ENCODE peak calls at places on chromosome 20, in eight cellular contexts. H is activated CD4-positive, alpha-beta T cell treated with anti-CD3 and anti-CD28 coated beads for 4 hours; M is body of pancreas; I is right atrium auricular region; X is stimulated activated effector memory CD8-positive, alpha-beta T cell treated with anti-CD3 and anti-CD28 coated beads, Interleukin-12 subunit alpha, Interleukin-12 subunit beta, amount 100 ng/mL, for 72 hours; P is COR-L47; B is foreskin fibroblast; G is AG08395. V is an unnamed sample.

GRCh38 chr20:58002901-58003300 is 225.6 kb downstream of the ANKRD60 start:
- DNase-seq in B (no peak), H (no peak), X (no peak), I (no peak), M (no peak), G (no peak), P (no peak), V (no peak)

GRCh38 chr20:44727039-44727438 is 11.9 kb downstream of the CCN5 start:
- DNase-seq in H (no peak), P (no peak), M (no peak), B (no peak), I (no peak), G (no peak), X (no peak), V (no peak)

GRCh38 chr20:21571841-21572690 is 58.2 kb upstream of the NKX2-2 start:
- DNase-seq in G (peak; percentile 14), B (peak; percentile 10), I (no peak), M (peak; percentile 16), H (peak; percentile 14), X (no peak), P (peak; percentile 8), V (no peak)

GRCh38 chr20:24935140-24935539 is 13.9 kb upstream of the CST7 start:
- DNase-seq in B (no peak), M (no peak), X (peak; percentile 22), H (no peak), I (no peak), G (no peak), P (no peak), V (no peak)

GRCh38 chr20:59938696-59939051 is 1.4 kb downstream of the PPP1R3D start:
- DNase-seq in H (no peak), G (no peak), X (no peak), B (peak; percentile 51), P (no peak), I (no peak), M (no peak), V (no peak)

GRCh38 chr20:44457016-44457415 is 18.7 kb upstream of the TTPAL start:
- DNase-seq in P (no peak), M (no peak), H (no peak), G (no peak), X (no peak), B (peak; percentile 17), I (no peak), V (peak; percentile 15)

GRCh38 chr20:50534567-50534966 is 24.4 kb downstream of the PTPN1 start:
- DNase-seq in I (no peak), B (peak; percentile 46), X (no peak), G (peak; percentile 24), H (no peak), M (no peak), P (no peak), V (no peak)

GRCh38 chr20:57480444-57481152 is 44.3 kb downstream of the CTCFL start:
- DNase-seq in M (no peak), G (no peak), I (no peak), H (peak; percentile 38), P (no peak), X (no peak), B (no peak), V (no peak)

GRCh38 chr20:50333856-50334255 is 143.2 kb downstream of the CEBPB start:
- DNase-seq in B (peak; percentile 47), I (no peak), H (no peak), G (peak; percentile 73), X (no peak), M (no peak), P (no peak), V (no peak)

GRCh38 chr20:57545927-57546662 is 14.8 kb upstream of the PCK1 start:
- DNase-seq in P (no peak), M (no peak), I (no peak), H (no peak), G (no peak), B (no peak), X (no peak), V (no peak)

GRCh38 chr20:61807426-61808160 is 258.1 kb downstream of the TAF4 start:
- DNase-seq in B (no peak), I (no peak), H (no peak), G (no peak), X (no peak), M (peak; percentile 37), P (peak; percentile 25), V (no peak)

V was measured in NCI-H2227 treated with DMSO at 0.1 percent for 48 hours.